ENCODE peak calls at places on chromosomes 12 and 14, in five cellular contexts. C is astrocyte of the spinal cord; T is AG08395; P is stimulated activated naive B cell treated with anti-CD40 and anti-IgM and Interleukin-4, amounts not matched to agents 10 μg/mL and 1 μg/mL and 100 μg/mL, for 72 hours; F is astrocyte of the cerebellum. V is an unnamed sample.

GRCh38 chr12:116876151-116876869 is 4.9 kb downstream of the HRK start:
- DNase-seq in C (no peak), P (no peak), F (no peak), T (no peak), V (peak)

GRCh38 chr12:8050600-8051250 is 15.4 kb downstream of the C3AR1 start:
- DNase-seq in C (no peak), T (no peak), P (no peak), F (no peak), V (no peak)

GRCh38 chr12:39919790-39920189 is 186.1 kb downstream of the SLC2A13 start:
- DNase-seq in C (no peak), T (no peak), P (no peak), F (no peak), V (no peak)

GRCh38 chr14:31258427-31259039 is 50.9 kb upstream of the HECTD1 start:
- DNase-seq in T (no peak), F (no peak), P (no peak), C (no peak), V (no peak)

GRCh38 chr12:112116232-112117060 is 7.9 kb upstream of the NAA25 start:
- DNase-seq in P (no peak), F (peak), C (peak), T (no peak), V (peak)

GRCh38 chr12:118544569-118544968 is 168.2 kb downstream of the SUDS3 start:
- DNase-seq in C (no peak), T (peak), P (no peak), F (no peak), V (no peak)

GRCh38 chr12:49358548-49359141 is 8.6 kb upstream of the SPATS2 start:
- DNase-seq in C (peak), T (peak), F (peak), P (peak), V (no peak)

GRCh38 chr12:108828774-108829173 is 28.6 kb downstream of the SSH1 start:
- DNase-seq in C (peak), F (no peak), P (no peak), T (no peak), V (no peak)

GRCh38 chr12:75825686-75826085 is 205.9 kb downstream of the PHLDA1 start:
- DNase-seq in F (peak), P (no peak), C (peak), T (peak), V (no peak)

GRCh38 chr12:105220150-105220928 is 15.6 kb downstream of the APPL2 start:
- DNase-seq in F (no peak), T (no peak), C (no peak), P (no peak), V (no peak)

GRCh38 chr12:52212701-52213540 is 20.1 kb upstream of the KRT7 start:
- DNase-seq in T (no peak), F (no peak), C (no peak), P (no peak), V (peak)

GRCh38 chr14:42884100-42884499 is 1277.4 kb downstream of the LRFN5 start:
- DNase-seq in P (no peak), T (no peak), F (peak), C (peak), V (no peak)

GRCh38 chr14:79093542-79093941 is 923.4 kb downstream of the NRXN3 start:
- DNase-seq in T (no peak), F (no peak), P (no peak), C (no peak), V (no peak)

GRCh38 chr14:67551940-67552339 is 18.9 kb downstream of the PLEKHH1 start:
- DNase-seq in F (no peak), P (no peak), C (no peak), T (no peak), V (no peak)

GRCh38 chr12:57329219-57329618 is 78.2 kb upstream of the STAC3 start:
- DNase-seq in F (no peak), T (no peak), P (no peak), C (no peak), V (no peak)

GRCh38 chr14:51327376-51327775 is 87.3 kb downstream of the TMX1 start:
- DNase-seq in T (no peak), F (no peak), P (no peak), C (no peak), V (no peak)

GRCh38 chr12:96248532-96248931 is 54.4 kb downstream of the ELK3 start:
- DNase-seq in T (no peak), C (no peak), P (no peak), F (no peak), V (no peak)

GRCh38 chr12:6996040-6996441 is 22.2 kb downstream of the LPCAT3 start:
- DNase-seq in F (peak), C (peak), P (no peak), T (peak), V (no peak)

GRCh38 chr12:73452672-73453469 is 1084.8 kb upstream of the ATXN7L3B start:
- DNase-seq in F (no peak), P (no peak), C (no peak), T (no peak), V (no peak)

GRCh38 chr12:132558861-132559623 is 51.3 kb downstream of the LRCOL1 start:
- DNase-seq in P (no peak), F (no peak), C (no peak), T (no peak), V (no peak)

GRCh38 chr12:131005161-131006035 is 51.7 kb downstream of the ADGRD1 start:
- DNase-seq in T (no peak), P (no peak), C (no peak), F (no peak), V (no peak)

GRCh38 chr12:109675411-109675810 is 38.2 kb upstream of the FAM222A start:
- DNase-seq in T (no peak), P (no peak), C (no peak), F (no peak), V (peak)

GRCh38 chr14:79949906-79950305 is 261.4 kb downstream of the DIO2 start:
- DNase-seq in T (no peak), P (no peak), C (no peak), F (no peak), V (no peak)

GRCh38 chr12:15014708-15015107 is 41.9 kb downstream of the PDE6H start:
- DNase-seq in P (no peak), C (no peak), F (no peak), T (no peak), V (no peak)

GRCh38 chr12:58925111-58925732 is 4.9 kb upstream of the LRIG3 start:
- DNase-seq in P (no peak), T (no peak), F (no peak), C (no peak), V (no peak)

GRCh38 chr12:91406920-91407341 is 224.3 kb upstream of the DCN start:
- DNase-seq in C (peak), P (no peak), T (no peak), F (no peak), V (no peak)

GRCh38 chr14:94650444-94650775 is 38.2 kb downstream of the SERPINA3 start:
- DNase-seq in T (no peak), P (no peak), C (no peak), F (no peak), V (no peak)

GRCh38 chr12:75489613-75490210 is 9.2 kb downstream of the GLIPR1 start:
- DNase-seq in F (no peak), T (peak), P (no peak), C (peak), V (no peak)

GRCh38 chr12:76259660-76260389 is 88.4 kb downstream of the BBS10 start:
- DNase-seq in T (peak), F (peak), P (no peak), C (peak), V (no peak)

GRCh38 chr12:11746024-11746771 is 96.7 kb downstream of the ETV6 start:
- DNase-seq in F (no peak), C (no peak), T (no peak), P (peak), V (no peak)

V was measured in kidney.